ENCODE peak calls at places on chromosome 12, in nine cellular contexts. M is T-helper 2 cell; Z is fibroblast of mammary gland; U is MCF 10A; R is NCI-H460; C is heart left ventricle; G is AG08395; Y is stimulated activated CD8-positive, alpha-beta memory T cell treated with anti-CD3 and anti-CD28 coated beads, Interleukin-4, amount 100 ng/mL, for 1 hour; J is NCI-H1105. H is an unnamed sample.

GRCh38 chr12:89999699-90000505 is 291.3 kb upstream of the ATP2B1 start:
- DNase-seq in U (no peak), Y (no peak), R (no peak), Z (peak), M (no peak), C (no peak), J (no peak), G (peak), H (no peak)

GRCh38 chr12:88052686-88053085 is 23.5 kb upstream of the C12orf50 start:
- DNase-seq in Y (no peak), M (no peak), C (no peak), U (peak), R (peak), J (peak), G (peak), Z (peak), H (peak)

GRCh38 chr12:131105736-131106356 is 152.1 kb downstream of the ADGRD1 start:
- DNase-seq in J (no peak), Y (no peak), U (no peak), R (no peak), Z (no peak), C (no peak), M (no peak), G (no peak), H (no peak)

GRCh38 chr12:111221296-111222026 is 147.4 kb downstream of the PHETA1 start:
- DNase-seq in U (no peak), J (no peak), M (no peak), Z (no peak), Y (no peak), G (no peak), C (no peak), R (no peak), H (peak)

GRCh38 chr12:121926874-121927706 is 8.7 kb downstream of the CFAP251 start:
- DNase-seq in Y (no peak), C (no peak), R (no peak), Z (no peak), G (no peak), M (no peak), U (no peak), J (no peak), H (no peak)

GRCh38 chr12:117144599-117144998 is 45.4 kb upstream of the TESC start:
- DNase-seq in Z (no peak), U (no peak), C (no peak), G (no peak), R (no peak), Y (no peak), M (no peak), J (no peak), H (no peak)

GRCh38 chr12:43285248-43285647 is 266.8 kb downstream of the ADAMTS20 start:
- DNase-seq in U (peak), Z (peak), Y (no peak), J (no peak), G (peak), R (no peak), M (no peak), C (no peak), H (peak)

GRCh38 chr12:22042981-22043669 is 2.9 kb upstream of the CMAS start:
- DNase-seq in J (no peak), M (no peak), G (no peak), C (no peak), R (no peak), Z (peak), Y (no peak), U (peak), H (peak)

GRCh38 chr12:101959607-101960006 is 82.2 kb downstream of the DRAM1 start:
- DNase-seq in R (no peak), Z (no peak), M (no peak), G (no peak), J (no peak), U (no peak), Y (no peak), C (no peak), H (no peak)